ENCODE peak calls at places on chromosomes 1 and 21, in four cellular contexts. Z is pancreas; P is effector memory CD4-positive, alpha-beta T cell; N is CD4-positive, alpha-beta T cell. K is an unnamed sample.

GRCh38 chr1:65250826-65251225 is 58.5 kb upstream of the DNAJC6 start:
- DNase-seq in Z (no peak), P (no peak), N (no peak), K (no peak)

GRCh38 chr1:23081376-23081775 is 62.1 kb downstream of the KDM1A start:
- DNase-seq in Z (no peak), P (no peak), N (no peak), K (no peak)

GRCh38 chr1:205373022-205373421 is 16.3 kb upstream of the KLHDC8A start:
- DNase-seq in Z (no peak), P (no peak), N (no peak), K (no peak)

GRCh38 chr1:202671388-202671787 is 38.9 kb downstream of the SYT2 start:
- DNase-seq in Z (no peak), P (no peak), N (no peak), K (no peak)

GRCh38 chr1:79852004-79852403 is 845.5 kb upstream of the ADGRL4 start:
- DNase-seq in Z (no peak), P (no peak), N (no peak), K (no peak)

GRCh38 chr1:167635941-167636340 is 5.9 kb downstream of the RCSD1 start:
- DNase-seq in Z (no peak), P (no peak), N (no peak), K (no peak)

GRCh38 chr21:44353200-44353970 is at the start of gene TRPM2:
- DNase-seq in Z (no peak), P (no peak), N (no peak), K (no peak)

GRCh38 chr1:109530457-109531204 is 9.0 kb upstream of the GPR61 start:
- DNase-seq in Z (no peak), P (no peak), N (no peak), K (no peak)

GRCh38 chr1:169072945-169073725 is 33.4 kb upstream of the ATP1B1 start:
- DNase-seq in Z (no peak), P (no peak), N (no peak), K (no peak)

GRCh38 chr1:10967105-10967504 is 45.3 kb upstream of the TARDBP start:
- DNase-seq in Z (no peak), P (no peak), N (no peak), K (no peak)

GRCh38 chr21:32412162-32412997 is at the start of gene EVA1C:
- DNase-seq in Z (peak; percentile 89), P (peak; percentile 70), N (peak; percentile 64), K (no peak)

GRCh38 chr1:101588677-101589076 is 351.9 kb downstream of the S1PR1 start:
- DNase-seq in Z (no peak), P (no peak), N (no peak), K (no peak)

GRCh38 chr1:10020668-10021067 is 12.1 kb upstream of the UBE4B start:
- DNase-seq in Z (no peak), P (no peak), N (no peak), K (no peak)

GRCh38 chr1:8862528-8862927 is 16.0 kb downstream of the ENO1 start:
- DNase-seq in Z (no peak), P (no peak), N (no peak), K (no peak)

GRCh38 chr1:35315649-35316048 is 47.1 kb downstream of the ZMYM4 start:
- DNase-seq in Z (no peak), P (no peak), N (no peak), K (no peak)

GRCh38 chr21:42997053-42997452 is 22.7 kb downstream of the PKNOX1 start:
- DNase-seq in Z (no peak), P (no peak), N (no peak), K (no peak)

GRCh38 chr1:185567006-185567405 is 167.2 kb upstream of the HMCN1 start:
- DNase-seq in Z (no peak), P (peak; percentile 55), N (peak; percentile 66), K (no peak)

GRCh38 chr1:28663871-28664470 is 4.6 kb upstream of the GMEB1 start:
- DNase-seq in Z (no peak), P (no peak), N (no peak), K (no peak)

GRCh38 chr1:173489149-173489600 is 12.0 kb downstream of the PRDX6 start:
- DNase-seq in Z (no peak), P (no peak), N (no peak), K (no peak)

GRCh38 chr1:86380257-86380861 is 15.8 kb downstream of the ODF2L start:
- DNase-seq in Z (no peak), P (no peak), N (no peak), K (no peak)

GRCh38 chr21:40053007-40053406 is 185.8 kb downstream of the PCP4 start:
- DNase-seq in Z (no peak), P (no peak), N (no peak), K (no peak)

GRCh38 chr1:82086739-82087138 is 286.0 kb downstream of the ADGRL2 start:
- DNase-seq in Z (no peak), P (no peak), N (no peak), K (no peak)

GRCh38 chr1:181117648-181118449 is 29.3 kb downstream of the IER5 start:
- DNase-seq in Z (no peak), P (no peak), N (no peak), K (peak; percentile 92)

GRCh38 chr1:27409669-27410068 is 17.2 kb downstream of the GPR3 start:
- DNase-seq in Z (no peak), P (no peak), N (no peak), K (no peak)

GRCh38 chr21:46078984-46079356 is 18.9 kb upstream of the COL6A2 start:
- DNase-seq in Z (no peak), P (no peak), N (no peak), K (peak; percentile 44)

GRCh38 chr1:204075116-204075636 is 2.3 kb downstream of the SOX13 start:
- DNase-seq in Z (peak; percentile 85), P (no peak), N (no peak), K (no peak)

GRCh38 chr1:82867781-82868180 is 1067.0 kb downstream of the ADGRL2 start:
- DNase-seq in Z (no peak), P (no peak), N (no peak), K (no peak)

GRCh38 chr1:90722874-90723273 is 5.8 kb upstream of the BARHL2 start:
- DNase-seq in Z (no peak), P (no peak), N (no peak), K (no peak)
- H3K27me3 ChIP-seq in Z (peaks cover 41% of the 10 kb centered on the region), P (peaks cover 98% of the 10 kb centered on the region), N (peaks cover 100% of the 10 kb centered on the region), K (peaks cover 100% of the 10 kb centered on the region)

DNA sequence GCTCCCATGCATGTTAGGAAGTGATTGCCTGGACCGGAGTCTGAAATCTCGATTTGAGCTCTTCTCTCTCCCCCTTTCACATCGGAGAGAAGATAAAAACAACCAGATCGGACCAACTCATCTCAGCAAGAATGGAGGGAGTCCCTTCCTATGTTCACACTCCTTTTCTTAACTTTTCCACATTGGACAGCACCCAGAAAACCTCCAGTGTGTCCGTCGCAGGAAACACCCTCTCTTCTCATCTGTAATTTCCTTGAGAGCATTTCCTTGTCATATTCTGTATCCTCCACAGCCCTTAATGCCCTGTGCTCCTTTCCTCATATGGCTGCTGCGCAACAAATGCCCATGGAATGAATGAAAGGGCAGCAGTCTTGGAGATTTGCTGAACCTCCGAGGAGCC is 1.5 kb upstream of the TDRD10 start:
- DNase-seq in Z (no peak), P (no peak), N (no peak), K (no peak)
- H3K27me3 ChIP-seq in Z (peaks cover 6% of the 10 kb centered on the region), P (peaks cover 29% of the 10 kb centered on the region), N (peaks cover 51% of the 10 kb centered on the region), K (peaks cover 72% of the 10 kb centered on the region)

GRCh38 chr21:41504030-41504429 is 3.9 kb downstream of the TMPRSS2 start:
- DNase-seq in Z (no peak), P (no peak), N (no peak), K (no peak)
- H3K27me3 ChIP-seq in Z (no peaks in the 10 kb centered on the region), P (peaks cover 28% of the 10 kb centered on the region), N (peaks cover 35% of the 10 kb centered on the region), K (peaks cover 32% of the 10 kb centered on the region)

DNA sequence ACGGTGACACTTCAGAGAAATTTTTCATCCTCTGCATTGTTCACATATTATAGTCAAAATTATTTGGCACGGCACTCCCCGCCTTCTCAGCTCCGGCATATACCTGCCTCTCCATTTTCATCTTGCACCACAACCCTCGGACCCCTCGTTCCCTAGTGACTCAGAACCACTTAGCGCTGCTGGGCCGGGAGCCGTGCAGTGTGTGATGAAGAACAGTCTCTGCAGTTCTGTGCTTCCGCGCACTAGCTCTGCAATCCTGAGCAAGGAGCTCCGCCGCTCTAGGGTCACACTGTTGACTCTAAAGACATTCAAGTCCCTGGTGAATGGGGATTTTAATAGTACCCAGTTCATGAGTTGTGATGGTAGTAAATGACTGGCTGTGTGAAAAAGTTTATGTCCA is 221.2 kb downstream of the SLC35F3 start:
- DNase-seq in Z (no peak), P (no peak), N (no peak), K (no peak)
- H3K27me3 ChIP-seq in Z (no peaks in the 10 kb centered on the region), P (no peaks in the 10 kb centered on the region), N (peaks cover 31% of the 10 kb centered on the region), K (no peaks in the 10 kb centered on the region)

GRCh38 chr1:30806381-30807317 is 49.1 kb upstream of the LAPTM5 start:
- DNase-seq in Z (no peak), P (no peak), N (no peak), K (no peak)
- H3K27me3 ChIP-seq in Z (no peaks in the 10 kb centered on the region), P (peaks cover 11% of the 10 kb centered on the region), N (peaks cover 25% of the 10 kb centered on the region), K (no peaks in the 10 kb centered on the region)

GRCh38 chr1:51287966-51288365 is 42.4 kb downstream of the TTC39A start:
- DNase-seq in Z (no peak), P (no peak), N (no peak), K (no peak)
- H3K27me3 ChIP-seq in Z (no peaks in the 10 kb centered on the region), P (no peaks in the 10 kb centered on the region), N (no peaks in the 10 kb centered on the region), K (no peaks in the 10 kb centered on the region)

GRCh38 chr1:94100129-94100784 is 20.7 kb downstream of the ABCA4 start:
- DNase-seq in Z (no peak), P (no peak), N (no peak), K (no peak)
- H3K27me3 ChIP-seq in Z (no peaks in the 10 kb centered on the region), P (no peaks in the 10 kb centered on the region), N (no peaks in the 10 kb centered on the region), K (no peaks in the 10 kb centered on the region)

GRCh38 chr1:20551161-20551560 is 1.2 kb upstream of the FAM43B start:
- DNase-seq in Z (no peak), P (no peak), N (no peak), K (no peak)
- H3K27me3 ChIP-seq in Z (peaks cover 6% of the 10 kb centered on the region), P (peaks cover 12% of the 10 kb centered on the region), N (peaks cover 56% of the 10 kb centered on the region), K (peaks cover 31% of the 10 kb centered on the region)

GRCh38 chr1:2320001-2320400 is 71.4 kb downstream of the MORN1 start:
- DNase-seq in Z (no peak), P (no peak), N (no peak), K (no peak)

GRCh38 chr1:2320760-2321159 is 70.6 kb downstream of the MORN1 start:
- DNase-seq in Z (no peak), P (no peak), N (no peak), K (no peak)

GRCh38 chr1:2322065-2322571 is 69.2 kb downstream of the MORN1 start:
- DNase-seq in Z (no peak), P (no peak), N (no peak), K (no peak)

GRCh38 chr1:2322593-2323295 is 68.6 kb downstream of the MORN1 start:
- DNase-seq in Z (no peak), P (no peak), N (no peak), K (no peak)

GRCh38 chr1:2321258-2321657 is 70.1 kb downstream of the MORN1 start:
- DNase-seq in Z (no peak), P (no peak), N (no peak), K (no peak)
- H3K27me3 ChIP-seq in Z (no peaks in the 10 kb centered on the region), P (no peaks in the 10 kb centered on the region), N (no peaks in the 10 kb centered on the region), K (no peaks in the 10 kb centered on the region)

K was measured in RWPE2.